ENCODE peak calls at places on chromosomes 13 and 19, in seven cellular contexts. V is small intestine, X is mesendoderm, J is tibial nerve, Q is endodermal cell, I is neural progenitor cell, U is heart right ventricle. C is an unnamed sample.

GRCh38 chr19:13831560-13832056 is 36.4 kb downstream of the ZSWIM4 start:
- DNase-seq in V (no peak), X (no peak), J (no peak), U (no peak), I (no peak), Q (no peak), C (no peak)

GRCh38 chr13:98447881-98448641 is 128.8 kb downstream of the STK24 start:
- DNase-seq in I (peak), X (peak), V (no peak), U (peak), J (peak), Q (peak), C (peak)

GRCh38 chr19:45440873-45441654 is 17.3 kb upstream of the ERCC1 start:
- DNase-seq in V (no peak), X (peak), I (peak), Q (peak), J (no peak), U (no peak), C (peak)

GRCh38 chr13:52995946-52996345 is 32.7 kb upstream of the OLFM4 start:
- DNase-seq in X (no peak), U (no peak), V (no peak), Q (no peak), J (no peak), I (no peak), C (no peak)

GRCh38 chr13:42999491-42999890 is 7.5 kb upstream of the EPSTI1 start:
- DNase-seq in Q (no peak), X (no peak), V (no peak), J (no peak), U (no peak), I (no peak), C (no peak)

GRCh38 chr19:7497292-7497691 is 8.5 kb upstream of the PEX11G start:
- DNase-seq in Q (peak), U (no peak), I (peak), X (peak), V (peak), J (no peak), C (no peak)

GRCh38 chr19:30621326-30621920 is 249.2 kb downstream of the ZNF536 start:
- DNase-seq in X (no peak), J (no peak), Q (no peak), V (no peak), U (no peak), I (no peak), C (no peak)

GRCh38 chr19:3679581-3679980 is 20.7 kb downstream of the PIP5K1C start:
- DNase-seq in X (no peak), U (no peak), J (no peak), V (no peak), I (no peak), Q (peak), C (no peak)

GRCh38 chr13:41457589-41458186 is 338 bp downstream of the RGCC start:
- DNase-seq in Q (peak), I (no peak), J (no peak), V (no peak), X (peak), U (peak), C (no peak)

GRCh38 chr19:41701401-41702075 is 6.9 kb upstream of the CEACAM5 start:
- DNase-seq in Q (peak), X (no peak), I (no peak), J (no peak), V (peak), U (no peak), C (peak)

GRCh38 chr13:42819712-42820111 is 38.3 kb downstream of the FAM216B start:
- DNase-seq in V (no peak), I (no peak), Q (no peak), U (no peak), X (no peak), J (no peak), C (peak)

GRCh38 chr19:49858591-49858985 is 7.6 kb downstream of the PTOV1 start:
- DNase-seq in V (no peak), U (no peak), X (no peak), I (no peak), Q (no peak), J (no peak), C (no peak)
- H3K27ac ChIP-seq in V (no peak), U (no peak), X (no peak), I (peak), Q (no peak), J (peak), C (peak)

GRCh38 chr13:99969934-99970760 is 1.4 kb downstream of the ZIC5 start:
- DNase-seq in Q (peak), U (no peak), J (no peak), V (no peak), I (peak), X (peak), C (peak)
- H3K27ac ChIP-seq in Q (peak), U (no peak), J (no peak), V (no peak), I (peak), X (peak), C (peak)

DNA sequence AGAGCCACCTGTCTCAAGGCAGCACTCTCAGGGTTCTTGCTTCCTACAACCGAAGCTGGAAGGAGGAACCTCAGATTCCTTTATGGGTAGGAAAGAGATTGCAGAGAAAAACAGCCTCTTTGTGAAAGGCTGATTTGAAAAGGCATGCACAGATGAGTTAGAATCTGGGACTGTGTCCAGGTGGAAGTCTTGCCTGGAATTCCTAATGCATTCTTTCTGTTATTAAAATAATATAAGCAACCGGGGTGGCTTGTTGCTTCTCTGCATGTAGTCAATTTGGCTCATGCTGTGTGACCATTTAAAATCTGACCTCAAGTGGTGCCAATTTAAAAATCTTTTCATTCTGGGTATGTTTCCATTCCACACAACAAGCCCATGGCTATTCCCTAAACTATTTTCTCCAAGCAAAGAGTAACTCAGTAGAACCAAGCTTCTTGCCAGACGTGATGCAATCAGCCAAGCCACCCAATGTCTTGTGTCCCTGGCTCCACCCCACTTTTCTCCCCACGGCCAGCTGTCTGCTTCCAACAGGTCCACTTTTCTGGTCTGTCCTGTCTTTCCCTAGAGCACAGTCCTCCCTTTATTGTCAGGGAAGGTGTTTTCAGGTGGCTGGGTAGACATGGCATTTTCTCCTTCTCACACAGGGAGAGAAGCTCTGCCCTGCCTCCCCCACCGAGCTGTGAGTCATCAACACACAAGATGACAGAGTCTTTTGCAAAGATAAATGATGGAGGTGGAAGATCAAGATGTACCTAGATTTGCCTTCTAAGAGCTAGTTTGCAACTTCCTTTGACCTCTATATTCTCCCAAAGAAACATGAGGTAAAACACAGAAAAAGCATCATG is 394.3 kb downstream of the FOXO1 start:
- DNase-seq in V (no peak), J (peak), I (no peak), X (peak), Q (peak), U (peak), C (peak)
- H3K27ac ChIP-seq in V (no peak), J (peak), I (no peak), X (no peak), Q (no peak), U (peak), C (no peak)

DNA sequence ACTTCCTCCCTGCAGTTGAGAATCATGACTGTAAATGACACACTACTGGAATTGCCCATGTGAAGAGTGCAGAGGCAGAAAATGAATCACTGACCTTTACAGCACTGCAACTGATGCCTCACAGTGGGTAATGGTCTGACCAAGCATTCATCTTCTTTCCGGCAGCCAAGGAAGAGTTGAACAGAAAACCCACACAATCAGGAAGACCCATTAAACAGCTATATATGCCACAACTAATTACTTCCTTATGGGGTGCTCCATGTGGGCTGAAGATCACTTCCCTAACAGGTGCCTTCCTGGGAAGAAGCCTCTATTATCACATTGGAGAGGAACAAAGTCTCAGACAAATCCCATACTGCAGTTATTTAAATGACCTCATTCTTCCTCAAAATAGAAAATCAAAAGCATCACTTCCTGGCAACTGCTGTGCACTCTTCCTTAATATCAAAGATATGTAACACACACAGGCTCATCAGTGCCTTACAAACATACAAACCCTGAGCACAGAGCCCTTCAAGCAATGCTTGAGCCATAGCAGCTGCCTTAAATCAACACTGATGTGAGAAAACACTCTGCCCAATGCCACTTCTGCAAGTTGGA is 45.8 kb downstream of the RUBCNL start:
- DNase-seq in U (no peak), X (no peak), I (no peak), Q (no peak), V (no peak), J (no peak), C (peak)
- H3K27ac ChIP-seq in U (peak), X (no peak), I (no peak), Q (no peak), V (no peak), J (no peak), C (peak)

DNA sequence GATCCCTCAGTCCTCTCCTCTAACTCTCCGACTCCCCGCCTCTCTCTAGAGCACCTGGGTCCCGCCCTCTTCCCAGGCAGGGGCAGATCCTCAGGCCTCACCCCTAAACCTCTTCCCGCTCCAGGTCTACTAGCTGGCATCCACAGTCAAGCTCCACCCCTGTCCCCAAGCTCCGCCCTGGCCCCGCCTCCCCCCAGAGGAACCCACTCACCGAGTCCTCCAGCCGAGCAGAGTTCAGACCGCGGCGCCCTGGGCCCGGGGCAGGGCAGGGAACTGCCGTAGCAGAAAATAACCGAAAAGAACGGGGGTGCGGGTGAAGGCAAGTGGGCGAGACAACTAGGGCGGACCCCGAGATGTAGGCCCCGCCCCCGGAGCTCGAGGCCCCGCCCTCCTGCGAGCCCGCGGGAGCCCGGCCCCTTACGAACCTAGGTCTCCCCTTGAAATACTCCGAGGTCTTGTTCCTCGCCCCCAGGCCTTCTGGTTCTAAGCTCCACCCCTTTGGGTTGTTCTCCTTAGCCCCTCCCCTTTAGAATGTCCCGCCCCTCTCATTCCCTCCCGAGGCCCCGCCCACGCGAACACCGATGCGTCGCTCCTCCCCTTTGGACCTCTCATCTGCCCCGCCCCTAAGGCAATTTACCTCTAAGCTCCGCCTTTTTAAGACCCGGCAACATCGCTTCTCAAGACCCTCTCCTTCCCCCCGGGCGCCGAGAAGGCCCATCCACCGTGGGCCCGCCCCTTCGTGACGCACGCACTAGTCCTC is at the start of gene GGN:
- DNase-seq in U (peak), J (peak), Q (peak), I (peak), V (peak), X (peak), C (peak)
- H3K27ac ChIP-seq in U (peak), J (no peak), Q (peak), I (no peak), V (peak), X (peak), C (peak)

DNA sequence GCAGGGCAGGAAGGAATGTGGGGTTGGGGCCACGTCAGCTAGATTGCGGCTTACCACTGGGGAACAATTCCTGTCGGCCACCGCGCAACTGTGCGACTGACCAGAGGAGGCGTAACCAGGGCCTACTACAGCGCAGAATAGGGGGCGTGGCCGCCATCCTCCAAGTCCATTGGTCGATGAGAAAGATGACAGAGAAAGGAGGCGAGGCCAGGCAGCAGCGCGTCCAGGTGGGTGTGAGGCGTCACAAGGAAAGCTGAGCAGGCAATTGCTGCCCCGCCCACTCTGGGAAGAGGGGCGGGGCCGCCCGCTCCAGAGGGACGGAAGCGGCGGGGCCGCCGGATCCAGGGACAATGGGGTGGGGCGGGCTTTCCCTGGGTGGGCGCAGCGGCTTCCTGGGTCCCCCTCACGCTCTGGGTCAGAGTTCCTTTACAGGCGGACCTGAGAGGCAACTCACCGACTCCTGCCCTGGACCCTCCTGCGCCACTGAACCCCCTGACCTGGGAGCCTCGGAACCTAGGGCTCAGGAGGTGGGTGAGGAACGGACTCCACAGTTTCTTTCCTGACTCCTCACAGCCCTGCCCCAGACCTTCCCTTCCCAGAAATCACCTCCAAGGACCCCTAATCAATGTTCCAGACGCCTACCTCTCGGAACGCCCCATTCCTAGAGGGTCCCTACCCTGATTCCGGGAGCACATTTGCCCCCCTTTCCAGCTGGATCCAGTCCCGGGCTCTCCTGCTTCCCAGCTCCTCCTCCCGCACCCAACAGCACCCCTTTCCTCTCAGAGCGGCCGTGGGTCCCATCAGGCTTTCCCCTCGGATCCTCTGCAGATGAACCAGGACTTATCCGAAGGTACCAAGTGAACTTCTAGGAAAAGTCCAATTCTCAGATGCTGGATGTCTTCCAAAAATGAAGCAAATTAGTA is 101.5 kb upstream of the ZNF492 start:
- DNase-seq in I (no peak), Q (no peak), U (peak), X (no peak), V (no peak), J (peak), C (no peak)
- H3K27ac ChIP-seq in I (no peak), Q (no peak), U (no peak), X (no peak), V (no peak), J (no peak), C (no peak)

GRCh38 chr13:93875527-93875926 is 604.0 kb downstream of the DCT start:
- DNase-seq in V (no peak), X (no peak), J (no peak), U (no peak), Q (no peak), I (no peak), C (no peak)

GRCh38 chr13:93878675-93879074 is 600.8 kb downstream of the DCT start:
- DNase-seq in X (no peak), U (no peak), J (no peak), Q (no peak), V (no peak), I (no peak), C (no peak)

GRCh38 chr13:93882086-93882651 is 597.3 kb downstream of the DCT start:
- DNase-seq in X (no peak), Q (no peak), J (no peak), U (no peak), I (no peak), V (no peak), C (peak)

GRCh38 chr13:93876236-93876635 is 603.2 kb downstream of the DCT start:
- DNase-seq in I (no peak), Q (no peak), U (no peak), J (no peak), V (no peak), X (no peak), C (no peak)

GRCh38 chr13:93881418-93881817 is 598.1 kb downstream of the DCT start:
- DNase-seq in X (no peak), Q (no peak), J (no peak), I (no peak), U (no peak), V (no peak), C (no peak)
- H3K27ac ChIP-seq in X (no peak), Q (no peak), J (no peak), I (no peak), U (no peak), V (no peak), C (no peak)

GRCh38 chr19:5622465-5623396 is at the start of the genes SAFB and SAFB2:
- DNase-seq in I (peak), U (peak), V (peak), Q (peak), J (peak), X (peak), C (peak)

GRCh38 chr19:5624154-5624663 is 1.3 kb downstream of the SAFB start:
- DNase-seq in X (peak), Q (peak), V (peak), U (peak), J (peak), I (peak), C (peak)

GRCh38 chr19:5621945-5622464 is 571 bp downstream of the SAFB2 start:
- DNase-seq in U (peak), V (no peak), I (peak), J (no peak), X (peak), Q (peak), C (no peak)

GRCh38 chr19:5623397-5624153 is 692 bp downstream of the SAFB start:
- DNase-seq in V (peak), Q (peak), J (no peak), X (no peak), I (peak), U (peak), C (peak)

DNA sequence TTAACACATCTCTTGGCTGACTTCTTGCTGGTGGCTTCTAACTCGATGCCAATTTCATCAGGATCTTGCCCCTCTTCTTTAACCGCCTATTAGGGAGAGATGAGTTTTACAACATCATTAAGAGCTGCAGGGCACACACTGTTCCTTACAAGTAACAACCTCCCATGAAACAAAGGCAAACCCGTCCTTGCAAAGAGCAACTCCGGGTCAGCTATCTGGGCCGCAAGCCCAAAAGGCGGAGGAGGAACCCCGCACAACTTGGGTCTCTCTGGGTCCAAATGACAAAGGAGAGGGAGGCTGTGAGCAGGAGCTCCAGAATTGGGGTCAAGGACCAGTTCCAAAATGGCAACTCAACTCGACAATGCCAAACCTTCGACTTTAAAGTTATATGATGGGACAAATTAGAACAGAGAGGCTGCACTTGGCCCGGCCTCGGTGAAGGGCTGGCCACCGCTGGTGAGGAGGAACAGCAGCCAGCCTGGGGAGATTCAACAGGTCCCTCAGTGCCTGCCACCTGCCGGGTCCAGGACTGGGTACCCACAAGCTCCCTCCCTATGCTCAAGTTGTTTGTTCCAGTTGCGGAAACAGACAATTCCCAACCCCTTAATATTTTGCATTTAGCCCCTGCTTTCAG is 1.1 kb downstream of the SAFB2 start:
- DNase-seq in V (peak), I (no peak), J (peak), X (no peak), U (no peak), Q (no peak), C (no peak)
- H3K27ac ChIP-seq in V (peak), I (no peak), J (peak), X (no peak), U (peak), Q (no peak), C (peak)

DNA sequence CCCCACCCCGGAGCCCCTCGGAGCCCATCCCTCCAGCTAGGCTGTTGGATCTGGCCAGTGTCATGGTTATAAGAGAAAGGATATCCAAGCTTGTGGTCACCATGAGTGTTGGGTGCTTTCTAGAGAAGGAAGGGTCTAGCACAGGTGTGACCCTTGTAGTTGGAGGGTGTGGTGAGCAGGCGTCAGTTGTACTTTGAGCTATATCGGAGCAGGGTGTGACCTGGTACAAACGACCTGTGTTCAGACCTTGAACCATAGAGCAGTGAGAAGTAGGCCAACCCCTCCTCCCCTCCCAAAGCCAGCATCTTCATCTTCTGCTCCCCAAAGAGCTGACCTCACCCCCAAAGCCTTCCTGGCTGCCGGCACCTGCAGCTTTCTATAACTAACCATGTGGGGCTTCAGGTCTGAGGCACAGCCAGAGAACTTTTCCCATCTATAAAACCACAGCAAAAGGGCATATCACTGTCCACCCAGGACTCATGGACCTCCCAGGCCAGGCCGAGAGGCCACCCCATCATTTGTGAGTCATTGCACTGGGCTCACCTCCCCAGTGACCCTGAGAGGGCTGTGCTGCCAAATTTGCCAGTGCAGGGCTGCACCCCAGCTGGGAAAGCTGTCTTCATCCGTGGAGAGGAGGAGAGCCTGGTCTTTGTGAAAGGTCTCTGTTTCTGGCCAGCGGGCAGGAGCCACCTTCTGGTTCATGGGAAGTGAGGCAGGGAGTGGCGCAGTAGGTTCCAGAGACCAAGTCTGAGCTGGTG is 14.2 kb downstream of the RAB8A start:
- DNase-seq in X (no peak), I (no peak), V (peak), U (no peak), Q (no peak), J (no peak), C (no peak)
- H3K27ac ChIP-seq in X (no peak), I (no peak), V (peak), U (no peak), Q (no peak), J (no peak), C (no peak)